ENCODE peak calls at places on chromosomes 13 and 19, in seven cellular contexts. M is neural progenitor cell, Q is skeletal muscle cell, O is lower leg skin, D is RWPE2, S is tibial artery, B is H7. W is an unnamed sample.

GRCh38 chr13:70310720-70311119 is 202.5 kb upstream of the KLHL1 start:
- DNase-seq in M (peak; percentile 46), Q (no peak), O (no peak), D (no peak), S (no peak), B (peak; percentile 24), W (peak; percentile 20)

GRCh38 chr19:46159893-46160775 is 12.1 kb downstream of the IGFL2 start:
- DNase-seq in M (no peak), Q (no peak), O (no peak), D (no peak), S (no peak), B (no peak), W (no peak)

GRCh38 chr19:30227661-30228112 is 144.5 kb upstream of the ZNF536 start:
- DNase-seq in M (peak; percentile 94), Q (no peak), O (peak; percentile 19), D (no peak), S (no peak), B (peak; percentile 94), W (no peak)

GRCh38 chr19:16463991-16464575 is 7.7 kb downstream of the EPS15L1 start:
- DNase-seq in M (no peak), Q (no peak), O (no peak), D (no peak), S (no peak), B (peak; percentile 40), W (no peak)

GRCh38 chr19:43950834-43951626 is at the start of gene ZNF221:
- DNase-seq in M (peak; percentile 96), Q (peak; percentile 96), O (peak; percentile 88), D (peak; percentile 85), S (peak; percentile 93), B (peak; percentile 91), W (peak; percentile 91)

GRCh38 chr13:37918116-37919100 is 48.8 kb upstream of the TRPC4 start:
- DNase-seq in M (peak; percentile 3), Q (no peak), O (no peak), D (no peak), S (no peak), B (no peak), W (no peak)

GRCh38 chr19:48806818-48807589 is 3.8 kb downstream of the BCAT2 start:
- DNase-seq in M (peak; percentile 42), Q (no peak), O (no peak), D (no peak), S (no peak), B (peak; percentile 86), W (no peak)

GRCh38 chr19:17001603-17002183 is 24.9 kb downstream of the CPAMD8 start:
- DNase-seq in M (no peak), Q (no peak), O (no peak), D (no peak), S (no peak), B (peak; percentile 80), W (no peak)

GRCh38 chr19:47228937-47229673 is 1.9 kb downstream of the BBC3 start:
- DNase-seq in M (peak; percentile 40), Q (no peak), O (no peak), D (no peak), S (peak; percentile 74), B (peak; percentile 30), W (no peak)

GRCh38 chr13:102598061-102598460 is 1.3 kb downstream of the TPP2 start:
- DNase-seq in M (no peak), Q (no peak), O (no peak), D (no peak), S (no peak), B (peak; percentile 17), W (no peak)

GRCh38 chr13:46751811-46752635 is 44.9 kb downstream of the ESD start:
- DNase-seq in M (peak; percentile 11), Q (no peak), O (no peak), D (no peak), S (no peak), B (no peak), W (no peak)

GRCh38 chr19:23507441-23507840 is 112.2 kb upstream of the ZNF91 start:
- DNase-seq in M (no peak), Q (no peak), O (no peak), D (no peak), S (no peak), B (no peak), W (no peak)

GRCh38 chr13:20360041-20360491 is 127.9 kb upstream of the GJB6 start:
- DNase-seq in M (no peak), Q (no peak), O (no peak), D (no peak), S (no peak), B (no peak), W (peak; percentile 85)

GRCh38 chr13:25281193-25281936 is 5.9 kb downstream of the MTMR6 start:
- DNase-seq in M (no peak), Q (no peak), O (no peak), D (no peak), S (no peak), B (no peak), W (no peak)

GRCh38 chr19:49850221-49850486 is 805 bp upstream of the PTOV1 start:
- DNase-seq in M (no peak), Q (no peak), O (no peak), D (no peak), S (no peak), B (no peak), W (no peak)

GRCh38 chr13:50990540-50991506 is 81.2 kb downstream of the RNASEH2B start:
- DNase-seq in M (peak; percentile 49), Q (no peak), O (no peak), D (no peak), S (no peak), B (peak; percentile 43), W (peak; percentile 46)

GRCh38 chr19:40822161-40822560 is 23.2 kb downstream of the EGLN2 start:
- DNase-seq in M (no peak), Q (no peak), O (no peak), D (no peak), S (peak; percentile 63), B (no peak), W (no peak)

GRCh38 chr19:15439821-15440641 is 9.7 kb downstream of the WIZ start:
- DNase-seq in M (no peak), Q (no peak), O (no peak), D (peak; percentile 48), S (no peak), B (no peak), W (no peak)

GRCh38 chr13:40445557-40445990 is 220.9 kb downstream of the FOXO1 start:
- DNase-seq in M (no peak), Q (no peak), O (no peak), D (peak; percentile 76), S (no peak), B (no peak), W (peak; percentile 17)

GRCh38 chr19:13492128-13492527 is 14.2 kb downstream of the CACNA1A start:
- DNase-seq in M (no peak), Q (peak; percentile 56), O (no peak), D (no peak), S (no peak), B (peak; percentile 33), W (no peak)

GRCh38 chr13:25232937-25233515 is 54.3 kb downstream of the MTMR6 start:
- DNase-seq in M (peak; percentile 48), Q (no peak), O (no peak), D (no peak), S (no peak), B (peak; percentile 48), W (peak; percentile 12)

GRCh38 chr19:39351537-39352037 is 9.4 kb downstream of the SAMD4B start:
- DNase-seq in M (no peak), Q (no peak), O (no peak), D (no peak), S (no peak), B (no peak), W (no peak)

GRCh38 chr13:31773538-31773937 is 34.2 kb downstream of the RXFP2 start:
- DNase-seq in M (no peak), Q (peak; percentile 75), O (no peak), D (no peak), S (no peak), B (no peak), W (no peak)
- H3K4me3 ChIP-seq in M (no peak overlapping the region), Q (no peak overlapping the region), O (no peak overlapping the region), D (no peak overlapping the region), S (no peak overlapping the region), B (no peak overlapping the region), W (no peak overlapping the region)

DNA sequence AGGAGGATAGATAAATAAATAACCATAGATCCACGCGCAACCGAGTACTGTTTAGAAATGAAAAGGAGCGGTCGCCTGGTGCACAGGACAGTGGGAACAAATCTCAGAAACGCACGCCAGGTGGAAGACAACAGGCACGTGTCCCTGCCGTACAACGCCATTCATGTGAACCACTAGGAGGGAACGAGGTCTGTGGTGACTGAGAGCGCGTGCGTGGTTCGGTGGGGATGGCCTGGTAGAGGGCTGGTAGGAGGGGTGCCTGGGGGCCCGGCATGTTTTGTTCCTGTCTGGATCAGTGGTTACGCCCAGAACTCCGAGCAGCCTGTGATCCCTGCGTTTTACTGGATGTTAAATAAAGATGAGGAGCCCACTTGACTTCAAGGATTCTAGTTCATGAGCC is 111.9 kb downstream of the KDM4B start:
- DNase-seq in M (no peak), Q (no peak), O (no peak), D (no peak), S (no peak), B (no peak), W (no peak)
- H3K4me3 ChIP-seq in M (no peak overlapping the region), Q (no peak overlapping the region), O (no peak overlapping the region), D (no peak overlapping the region), S (no peak overlapping the region), B (no peak overlapping the region), W (no peak overlapping the region)

GRCh38 chr19:10318807-10319426 is 3.1 kb upstream of the FDX2 start:
- DNase-seq in M (no peak), Q (no peak), O (no peak), D (no peak), S (no peak), B (no peak), W (no peak)

GRCh38 chr19:10320602-10321416 is 5.0 kb upstream of the FDX2 start:
- DNase-seq in M (no peak), Q (no peak), O (no peak), D (no peak), S (no peak), B (peak; percentile 71), W (no peak)

GRCh38 chr19:10325732-10326131 is 7.6 kb downstream of the RAVER1 start:
- DNase-seq in M (no peak), Q (no peak), O (no peak), D (no peak), S (no peak), B (no peak), W (no peak)

GRCh38 chr19:10321417-10321797 is 5.6 kb upstream of the FDX2 start:
- DNase-seq in M (no peak), Q (no peak), O (no peak), D (no peak), S (no peak), B (peak; percentile 53), W (no peak)

GRCh38 chr19:10321874-10322835 is 6.3 kb upstream of the FDX2 start:
- DNase-seq in M (no peak), Q (no peak), O (no peak), D (no peak), S (no peak), B (peak; percentile 47), W (no peak)
- H3K4me3 ChIP-seq in M (no peak overlapping the region), Q (no peak overlapping the region), O (no peak overlapping the region), D (no peak overlapping the region), S (no peak overlapping the region), B (no peak overlapping the region), W (no peak overlapping the region)

DNA sequence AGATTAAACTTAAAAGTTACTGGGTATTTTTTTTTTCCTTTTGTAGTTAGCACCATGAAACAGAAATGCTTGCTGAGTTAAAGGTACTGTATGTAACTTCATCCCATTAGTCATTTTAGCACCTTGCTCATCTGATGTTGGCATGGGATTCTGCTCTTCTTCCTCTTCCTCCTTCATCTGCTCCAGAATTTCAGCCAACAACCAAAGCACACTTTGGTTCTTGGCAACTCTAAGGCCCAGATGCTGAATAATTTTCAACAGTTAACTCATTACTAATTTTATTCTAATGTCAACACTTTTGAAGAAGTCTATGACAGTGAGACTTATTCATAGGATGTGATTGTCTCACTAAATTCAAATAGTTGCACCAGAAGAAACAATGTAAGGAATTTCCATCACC is 359.2 kb downstream of the KCTD12 start:
- DNase-seq in M (no peak), Q (no peak), O (no peak), D (no peak), S (no peak), B (no peak), W (no peak)
- H3K4me3 ChIP-seq in M (no peak overlapping the region), Q (no peak overlapping the region), O (no peak overlapping the region), D (no peak overlapping the region), S (no peak overlapping the region), B (no peak overlapping the region), W (no peak overlapping the region)

W was measured in retinal pigment epithelial cell.